ENCODE peak calls at places on chromosomes 13 and 19, in six cellular contexts. R is CD4-positive, alpha-beta T cell; Z is tibial artery; U is ovary; B is fibroblast of villous mesenchyme; H is GM23338. P is an unnamed sample.

GRCh38 chr19:38545596-38545995 is 72.2 kb downstream of the MAP4K1 start:
- DNase-seq in R (no peak), Z (no peak), U (no peak), B (no peak), H (no peak), P (peak)

GRCh38 chr13:36131931-36132297 is 732 bp upstream of the DCLK1 start:
- DNase-seq in R (no peak), Z (peak), U (peak), B (peak), H (no peak), P (peak)

GRCh38 chr13:109881961-109882558 is 95.7 kb upstream of the IRS2 start:
- DNase-seq in R (no peak), Z (no peak), U (no peak), B (no peak), H (no peak), P (no peak)

GRCh38 chr13:97385854-97386253 is 48.1 kb upstream of the RAP2A start:
- DNase-seq in R (no peak), Z (no peak), U (no peak), B (no peak), H (no peak), P (peak)

GRCh38 chr19:19169236-19170052 is 619 bp downstream of the MEF2B start:
- DNase-seq in R (no peak), Z (no peak), U (no peak), B (no peak), H (no peak), P (no peak)

GRCh38 chr13:99281811-99282263 is 23.7 kb upstream of the GPR18 start:
- DNase-seq in R (peak), Z (peak), U (no peak), B (peak), H (no peak), P (no peak)

GRCh38 chr13:51681037-51681678 is 96.9 kb downstream of the WDFY2 start:
- DNase-seq in R (no peak), Z (no peak), U (no peak), B (peak), H (no peak), P (peak)

GRCh38 chr13:34654203-34654602 is 287.9 kb upstream of the NBEA start:
- DNase-seq in R (no peak), Z (no peak), U (no peak), B (peak), H (peak), P (no peak)

GRCh38 chr19:58562126-58563033 is 4.0 kb upstream of the UBE2M start:
- DNase-seq in R (no peak), Z (no peak), U (peak), B (peak), H (peak), P (peak)

GRCh38 chr19:19406878-19407639 is 1.6 kb downstream of the GATAD2A start:
- DNase-seq in R (peak), Z (no peak), U (no peak), B (peak), H (no peak), P (peak)

GRCh38 chr19:33621811-33622504 is at the start of gene CHST8:
- DNase-seq in R (no peak), Z (no peak), U (peak), B (peak), H (peak), P (peak)

GRCh38 chr19:6734096-6734696 is 3.2 kb downstream of the GPR108 start:
- DNase-seq in R (no peak), Z (no peak), U (no peak), B (no peak), H (no peak), P (no peak)

GRCh38 chr13:112066624-112067004 is 335 bp upstream of the SOX1 start:
- DNase-seq in R (peak), Z (no peak), U (peak), B (peak), H (peak), P (peak)

GRCh38 chr13:22285867-22286632 is 615.2 kb downstream of the FGF9 start:
- DNase-seq in R (no peak), Z (no peak), U (no peak), B (no peak), H (no peak), P (no peak)

GRCh38 chr13:21637296-21637695 is 33.3 kb upstream of the MICU2 start:
- DNase-seq in R (no peak), Z (no peak), U (no peak), B (peak), H (peak), P (peak)

GRCh38 chr19:8340341-8341096 is 2.5 kb downstream of the KANK3 start:
- DNase-seq in R (no peak), Z (no peak), U (no peak), B (peak), H (peak), P (no peak)

GRCh38 chr13:42990991-42991891 is 800 bp downstream of the EPSTI1 start:
- DNase-seq in R (no peak), Z (no peak), U (no peak), B (no peak), H (no peak), P (no peak)

GRCh38 chr13:42986176-42986574 is 5.9 kb downstream of the EPSTI1 start:
- DNase-seq in R (no peak), Z (no peak), U (no peak), B (no peak), H (no peak), P (no peak)

GRCh38 chr13:42991892-42992584 is at the start of gene EPSTI1:
- DNase-seq in R (peak), Z (peak), U (peak), B (peak), H (peak), P (peak)

GRCh38 chr13:42992585-42993122 is 613 bp upstream of the EPSTI1 start:
- DNase-seq in R (no peak), Z (no peak), U (no peak), B (peak), H (no peak), P (no peak)

DNA sequence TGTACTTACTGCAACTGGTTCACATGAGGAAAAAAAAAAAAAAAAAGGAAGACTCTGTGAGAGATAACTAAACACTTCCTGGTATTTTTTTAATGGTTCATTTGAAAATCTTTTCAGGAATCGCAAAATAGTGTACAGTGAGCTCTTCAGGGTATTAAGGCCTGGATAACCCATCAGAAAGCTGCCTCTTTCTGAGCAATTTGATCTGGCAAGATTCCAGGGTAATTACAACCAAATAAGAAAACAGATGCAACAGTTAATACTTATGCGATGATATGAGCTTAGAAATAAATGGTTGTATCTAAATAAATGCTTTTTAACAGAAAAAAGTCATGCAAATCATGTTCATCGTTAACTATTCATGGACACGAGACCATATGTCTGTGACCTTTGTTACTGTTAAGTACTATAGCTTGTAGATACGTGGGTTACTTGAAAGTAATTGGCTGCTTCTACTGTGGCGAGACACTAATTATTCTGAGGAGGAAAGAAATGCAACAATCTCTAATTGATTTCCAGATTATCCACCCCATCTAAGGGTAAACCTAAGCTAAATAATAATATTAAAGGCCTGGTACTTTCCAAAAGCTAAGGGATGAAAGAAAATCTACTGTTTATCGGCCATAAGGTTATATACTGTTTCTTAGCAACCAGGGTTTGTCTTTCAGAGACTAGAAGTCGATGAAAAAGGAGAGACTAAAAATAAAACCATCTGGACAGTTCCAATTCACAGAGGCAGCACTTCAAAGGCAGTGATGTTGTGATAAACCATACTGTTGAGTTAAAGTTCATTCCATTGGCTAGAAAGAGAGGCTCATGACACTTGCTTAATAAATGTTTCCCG is 1.7 kb downstream of the EPSTI1 start:
- DNase-seq in R (no peak), Z (no peak), U (no peak), B (peak), H (no peak), P (peak)
- TF ChIP-seq CTCF in R (no peak), Z (no peak), U (no peak), B (no peak), H (no peak), P (no peak)

GRCh38 chr13:100544866-100545683 is 43.5 kb downstream of the GGACT start:
- DNase-seq in R (no peak), Z (no peak), U (no peak), B (no peak), H (no peak), P (no peak)
- TF ChIP-seq CTCF in R (no peak), Z (no peak), U (no peak), B (no peak), H (no peak), P (no peak)

DNA sequence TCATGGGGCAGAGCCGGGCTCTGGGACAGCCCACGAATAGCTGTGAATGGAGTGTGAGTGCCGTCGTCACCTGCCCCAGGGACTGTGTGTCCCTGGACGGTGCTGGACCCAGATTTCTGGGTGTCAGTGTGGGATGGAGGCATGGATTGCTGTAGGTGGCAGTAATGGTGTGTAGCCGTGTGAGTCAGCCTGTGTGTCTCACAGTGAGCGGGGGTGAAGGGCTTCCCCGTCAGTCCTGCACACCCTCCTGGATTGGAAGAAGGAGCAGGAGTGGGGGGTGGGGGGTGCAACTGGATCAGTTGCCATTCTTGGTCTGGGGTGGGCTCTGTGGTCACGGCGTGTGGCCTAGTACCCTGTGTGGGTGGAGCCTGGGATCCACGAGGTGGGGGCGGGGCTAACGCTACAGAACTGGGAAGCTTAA is 6.5 kb upstream of the LTBP4 start:
- DNase-seq in R (no peak), Z (no peak), U (no peak), B (no peak), H (no peak), P (no peak)
- TF ChIP-seq CTCF in R (no peak), Z (no peak), U (no peak), B (no peak), H (no peak), P (peak)

GRCh38 chr13:69524459-69525155 is 583.0 kb upstream of the ATXN8OS start:
- DNase-seq in R (no peak), Z (no peak), U (no peak), B (no peak), H (peak), P (peak)
- TF ChIP-seq CTCF in R (no peak), Z (no peak), U (no peak), B (no peak), H (no peak), P (no peak)

GRCh38 chr13:114023716-114024602 is 50.1 kb upstream of the C13orf46 start:
- DNase-seq in R (no peak), Z (no peak), U (no peak), B (no peak), H (no peak), P (no peak)
- TF ChIP-seq CTCF in R (no peak), Z (no peak), U (no peak), B (no peak), H (no peak), P (no peak)

DNA sequence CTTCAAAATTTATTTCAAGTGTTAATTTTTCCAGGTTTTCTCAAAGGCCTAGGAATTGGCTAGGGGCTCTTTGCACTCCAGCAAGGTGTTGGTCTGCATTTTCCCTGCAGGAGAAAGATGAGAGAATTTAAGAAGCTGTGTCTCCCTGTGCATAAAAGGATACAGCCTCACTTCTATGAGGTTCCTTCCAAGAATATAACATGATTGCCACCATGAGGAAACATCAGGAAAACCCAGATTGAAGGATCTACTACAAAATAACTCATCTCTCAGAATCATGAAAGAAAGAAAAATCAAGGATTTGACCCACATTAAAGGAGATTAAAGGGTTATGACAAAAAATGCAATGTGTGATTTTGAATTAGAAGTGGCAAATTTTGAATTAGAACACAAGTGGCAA is 69.9 kb downstream of the RUBCNL start:
- DNase-seq in R (no peak), Z (no peak), U (no peak), B (peak), H (no peak), P (peak)
- TF ChIP-seq CTCF in R (no peak), Z (no peak), U (no peak), B (peak), H (no peak), P (peak)

P was measured in cardiac fibroblast.